ENCODE peak calls at places on chromosome 22, in four cellular contexts. P, B, Y and D are unnamed samples.

GRCh38 chr22:36790648-36791047 is 14.7 kb upstream of the IFT27 start:
- DNase-seq in P (no peak), B (no peak), Y (no peak), D (no peak)

GRCh38 chr22:49433717-49434611 is 393.7 kb downstream of the BRD1 start:
- DNase-seq in P (no peak), B (no peak), Y (no peak), D (no peak)

GRCh38 chr22:44026630-44027511 is 2.8 kb downstream of the PARVB start:
- DNase-seq in P (peak), B (peak), Y (peak), D (no peak)

GRCh38 chr22:33005476-33005875 is 52.7 kb downstream of the SYN3 start:
- DNase-seq in P (no peak), B (no peak), Y (no peak), D (no peak)

GRCh38 chr22:28923826-28924732 is 40.7 kb downstream of the ZNRF3 start:
- DNase-seq in P (no peak), B (no peak), Y (peak), D (peak)

GRCh38 chr22:44667829-44668189 is 34.2 kb upstream of the PRR5 start:
- DNase-seq in P (no peak), B (no peak), Y (peak), D (no peak)

GRCh38 chr22:29787371-29787980 is 20.3 kb downstream of the UQCR10 start:
- DNase-seq in P (no peak), B (no peak), Y (no peak), D (no peak)

GRCh38 chr22:19637405-19638281 is 76.7 kb upstream of the SEPTIN5 start:
- DNase-seq in P (no peak), B (no peak), Y (no peak), D (no peak)

GRCh38 chr22:49291781-49292180 is 535.9 kb downstream of the BRD1 start:
- DNase-seq in P (no peak), B (no peak), Y (no peak), D (peak)

GRCh38 chr22:41674941-41675340 is 13.7 kb downstream of the SNU13 start:
- DNase-seq in P (no peak), B (no peak), Y (no peak), D (no peak)

GRCh38 chr22:35596821-35597220 is 20.3 kb downstream of the MB start:
- DNase-seq in P (no peak), B (no peak), Y (no peak), D (peak)

GRCh38 chr22:42752230-42752746 is 31.6 kb upstream of the A4GALT start:
- DNase-seq in P (no peak), B (no peak), Y (no peak), D (no peak)

GRCh38 chr22:26546282-26546681 is 34.0 kb upstream of the TFIP11 start:
- DNase-seq in P (no peak), B (no peak), Y (no peak), D (peak)

GRCh38 chr22:43057641-43058040 is 31.6 kb downstream of the TTLL1 start:
- DNase-seq in P (no peak), B (no peak), Y (no peak), D (no peak)

GRCh38 chr22:45127866-45128265 is 35.9 kb upstream of the NUP50 start:
- DNase-seq in P (no peak), B (no peak), Y (no peak), D (no peak)

GRCh38 chr22:42919199-42919598 is 62.1 kb upstream of the ARFGAP3 start:
- DNase-seq in P (no peak), B (no peak), Y (no peak), D (no peak)

GRCh38 chr22:49929553-49929979 is 11.1 kb downstream of the CRELD2 start:
- DNase-seq in P (no peak), B (peak), Y (peak), D (no peak)

GRCh38 chr22:43925433-43926348 is 2.1 kb downstream of the PNPLA3 start:
- DNase-seq in P (no peak), B (no peak), Y (peak), D (no peak)

GRCh38 chr22:26756675-26757293 is 99.4 kb downstream of the MIAT start:
- DNase-seq in P (no peak), B (peak), Y (peak), D (no peak)

GRCh38 chr22:50425179-50425916 is 49.5 kb downstream of the SBF1 start:
- DNase-seq in P (no peak), B (no peak), Y (no peak), D (no peak)

GRCh38 chr22:29947410-29948387 is 64.7 kb downstream of the MTMR3 start:
- DNase-seq in P (no peak), B (no peak), Y (no peak), D (no peak)

GRCh38 chr22:22573047-22573889 is 14.2 kb upstream of the PRAME start:
- DNase-seq in P (no peak), B (no peak), Y (no peak), D (no peak)

GRCh38 chr22:44179989-44180705 is 578 bp upstream of the PARVG start:
- DNase-seq in P (no peak), B (no peak), Y (no peak), D (no peak)

DNA sequence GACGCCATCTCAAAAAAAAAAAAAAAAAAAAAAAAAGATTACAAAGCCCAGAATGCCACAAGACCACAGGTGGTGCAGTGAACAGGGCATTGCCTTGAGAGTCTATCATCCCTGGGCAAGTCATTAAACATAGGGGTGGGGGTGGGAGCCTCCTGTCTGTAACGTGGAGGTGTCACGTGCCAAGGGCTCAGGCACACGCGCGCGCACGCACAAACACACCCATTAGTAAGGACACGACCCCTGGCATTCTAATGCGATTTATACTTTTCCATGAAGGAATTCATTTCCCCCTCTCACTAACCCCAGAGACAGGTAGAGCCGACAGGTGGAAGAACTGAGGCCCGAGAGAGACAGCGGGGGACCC is 5.8 kb upstream of the GCAT start:
- DNase-seq in P (no peak), B (no peak), Y (no peak), D (no peak)
- TF ChIP-seq CTCF in P (no peak), B (no peak), Y (no peak), D (no peak)

GRCh38 chr22:39543095-39543494 is 10.5 kb upstream of the RPS19BP1 start:
- DNase-seq in P (no peak), B (no peak), Y (no peak), D (no peak)
- TF ChIP-seq CTCF in P (no peak), B (peak), Y (no peak), D (peak)

GRCh38 chr22:47599753-47600152 is 837.3 kb downstream of the TBC1D22A start:
- DNase-seq in P (no peak), B (no peak), Y (no peak), D (peak)
- TF ChIP-seq CTCF in P (no peak), B (no peak), Y (no peak), D (no peak)

GRCh38 chr22:39664485-39665200 is 94.1 kb downstream of the CACNA1I start:
- DNase-seq in P (no peak), B (no peak), Y (no peak), D (no peak)

GRCh38 chr22:39661501-39661841 is 90.9 kb downstream of the CACNA1I start:
- DNase-seq in P (no peak), B (no peak), Y (no peak), D (no peak)

GRCh38 chr22:39663751-39664150 is 93.2 kb downstream of the CACNA1I start:
- DNase-seq in P (no peak), B (no peak), Y (no peak), D (no peak)

GRCh38 chr22:39661842-39662676 is 91.5 kb downstream of the CACNA1I start:
- DNase-seq in P (no peak), B (no peak), Y (no peak), D (no peak)

GRCh38 chr22:39662677-39663034 is 92.1 kb downstream of the CACNA1I start:
- DNase-seq in P (no peak), B (no peak), Y (no peak), D (no peak)
- TF ChIP-seq CTCF in P (no peak), B (no peak), Y (no peak), D (no peak)

DNA sequence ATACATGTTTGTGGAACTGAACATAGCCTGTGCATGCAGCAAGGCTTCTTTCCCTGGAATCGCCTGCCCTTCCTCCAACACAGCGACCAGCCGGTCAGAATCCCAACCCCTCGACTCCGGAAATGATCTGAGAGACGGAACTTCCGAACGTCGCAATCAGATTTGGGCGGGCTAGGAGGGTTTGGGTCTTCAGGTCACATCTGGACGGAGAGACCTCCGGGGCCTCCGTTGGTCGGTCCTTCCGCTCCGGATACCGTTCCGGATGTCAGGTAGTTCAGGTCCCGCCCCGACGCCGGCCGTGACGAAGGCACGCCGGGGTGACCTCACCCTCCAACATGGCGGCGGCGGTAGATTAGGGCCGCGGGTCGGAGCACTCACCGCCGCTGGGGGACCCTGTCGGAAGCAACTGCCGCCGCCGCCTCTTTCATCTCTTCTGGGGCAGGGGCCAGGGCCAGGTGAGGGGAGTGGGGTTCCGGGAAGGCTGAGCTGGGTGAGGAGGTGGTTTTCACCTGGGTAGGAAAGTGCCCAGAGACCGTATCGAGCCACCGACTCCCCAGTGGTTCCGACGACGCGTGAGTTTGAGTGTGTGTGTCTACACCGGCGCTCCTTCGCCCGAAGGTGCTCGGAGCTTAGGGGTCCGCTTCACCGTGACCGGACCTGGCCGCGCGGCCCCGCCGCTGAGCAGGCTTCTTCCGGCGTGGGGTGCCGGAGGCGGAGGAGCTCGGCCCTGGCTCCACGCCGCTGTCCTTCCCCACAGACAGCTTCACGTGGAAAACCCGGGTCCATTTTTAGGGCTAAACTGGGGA is at the start of gene BCL2L13:
- DNase-seq in P (peak), B (peak), Y (peak), D (peak)
- TF ChIP-seq CTCF in P (no peak), B (peak), Y (no peak), D (no peak)

GRCh38 chr22:38950527-38951111 is 6.8 kb upstream of the APOBEC3A start:
- DNase-seq in P (no peak), B (no peak), Y (peak), D (no peak)
- TF ChIP-seq CTCF in P (no peak), B (no peak), Y (no peak), D (no peak)

DNA sequence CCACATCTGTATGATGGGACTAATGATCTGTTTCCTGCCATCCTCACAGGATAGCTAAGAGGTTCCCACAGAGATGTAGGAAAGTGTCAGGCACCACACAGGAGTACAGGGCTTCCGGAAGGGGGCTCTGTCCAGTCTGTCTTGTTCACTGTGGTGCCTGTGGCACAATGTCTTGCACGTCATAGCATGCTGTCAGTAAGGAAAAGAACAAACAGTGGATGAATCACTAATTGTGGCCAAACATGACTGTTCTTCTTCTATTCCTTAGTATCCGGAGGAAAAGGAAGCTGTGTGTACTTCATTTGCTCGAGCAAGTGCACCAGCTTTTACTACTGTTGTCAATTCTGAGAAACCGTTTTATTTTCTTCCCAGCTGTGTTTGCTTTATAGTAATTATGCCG is 73.4 kb upstream of the YWHAH start:
- DNase-seq in P (no peak), B (no peak), Y (no peak), D (no peak)
- TF ChIP-seq CTCF in P (no peak), B (no peak), Y (no peak), D (no peak)

GRCh38 chr22:20975541-20976290 is 6.4 kb upstream of the LZTR1 start:
- DNase-seq in P (no peak), B (no peak), Y (no peak), D (no peak)
- TF ChIP-seq CTCF in P (no peak), B (no peak), Y (no peak), D (no peak)

DNA sequence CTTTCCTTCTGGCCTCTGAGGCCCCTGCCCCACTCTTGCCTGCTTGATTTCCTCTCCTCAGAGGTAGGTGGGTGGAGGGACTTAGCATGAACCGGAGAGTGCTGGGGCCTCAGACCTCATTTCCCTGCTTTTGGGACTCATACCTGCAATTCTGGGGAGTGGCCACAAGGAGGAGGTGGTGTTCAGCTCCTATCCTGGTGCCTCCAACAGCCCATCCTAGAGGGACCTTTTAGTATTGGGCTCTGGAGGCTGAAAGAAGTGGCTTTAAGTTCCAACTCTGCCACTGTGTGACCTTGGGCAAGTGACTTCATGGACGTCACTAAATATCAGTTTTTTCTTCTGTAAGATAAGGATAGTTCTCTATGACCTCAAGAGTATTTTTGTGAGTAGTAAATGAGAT is 98.6 kb downstream of the KIAA1671 start:
- DNase-seq in P (no peak), B (no peak), Y (no peak), D (no peak)
- TF ChIP-seq CTCF in P (no peak), B (peak), Y (peak), D (peak)